ENCODE peak calls at places on chromosome 1, in seven cellular contexts. One of them, this sample, is unnamed.
A peak's percentile ranks its signal among the peaks of the same experiment; 100 is the strongest.

GRCh38 chr1:37794372-37795339 is 1.0 kb downstream of the MANEAL start:
- DNase-seq in HFF-Myc: no peak
- DNase-seq in trophoblast cell: no peak
- DNase-seq in bronchial epithelial cell: no peak
- DNase-seq in T-cell: no peak
- DNase-seq in A549: no peak
- DNase-seq in adipocyte: peak; percentile 12
- DNase-seq in this sample: peak; percentile 34

GRCh38 chr1:185227161-185227560 is 70.2 kb downstream of the SWT1 start:
- DNase-seq in HFF-Myc: no peak
- DNase-seq in trophoblast cell: no peak
- DNase-seq in bronchial epithelial cell: no peak
- DNase-seq in T-cell: no peak
- DNase-seq in A549: no peak
- DNase-seq in adipocyte: no peak
- DNase-seq in this sample: no peak

GRCh38 chr1:31144442-31144841 is 78.9 kb upstream of the PUM1 start:
- DNase-seq in HFF-Myc: no peak
- DNase-seq in trophoblast cell: no peak
- DNase-seq in bronchial epithelial cell: no peak
- DNase-seq in T-cell: no peak
- DNase-seq in A549: no peak
- DNase-seq in adipocyte: no peak
- DNase-seq in this sample: no peak

GRCh38 chr1:96234299-96234698 is 487.3 kb upstream of the PTBP2 start:
- DNase-seq in HFF-Myc: no peak
- DNase-seq in trophoblast cell: no peak
- DNase-seq in bronchial epithelial cell: peak; percentile 74
- DNase-seq in T-cell: no peak
- DNase-seq in A549: peak; percentile 23
- DNase-seq in adipocyte: no peak
- DNase-seq in this sample: peak; percentile 9

GRCh38 chr1:63920154-63921117 is 146.6 kb downstream of the ROR1 start:
- DNase-seq in HFF-Myc: peak; percentile 72
- DNase-seq in trophoblast cell: peak; percentile 96
- DNase-seq in bronchial epithelial cell: peak; percentile 78
- DNase-seq in T-cell: no peak
- DNase-seq in A549: peak; percentile 80
- DNase-seq in adipocyte: peak; percentile 61
- DNase-seq in this sample: peak; percentile 29

GRCh38 chr1:156492013-156492590 is 8.5 kb downstream of the MEF2D start:
- DNase-seq in HFF-Myc: no peak
- DNase-seq in trophoblast cell: no peak
- DNase-seq in bronchial epithelial cell: no peak
- DNase-seq in T-cell: no peak
- DNase-seq in A549: no peak
- DNase-seq in adipocyte: no peak
- DNase-seq in this sample: no peak

GRCh38 chr1:11788549-11789053 is 17.2 kb downstream of the MTHFR start:
- DNase-seq in HFF-Myc: no peak
- DNase-seq in trophoblast cell: no peak
- DNase-seq in bronchial epithelial cell: no peak
- DNase-seq in T-cell: no peak
- DNase-seq in A549: no peak
- DNase-seq in adipocyte: no peak
- DNase-seq in this sample: no peak

GRCh38 chr1:52887483-52887882 is 34.1 kb downstream of the ECHDC2 start:
- DNase-seq in HFF-Myc: no peak
- DNase-seq in trophoblast cell: no peak
- DNase-seq in bronchial epithelial cell: no peak
- DNase-seq in T-cell: no peak
- DNase-seq in A549: no peak
- DNase-seq in adipocyte: no peak
- DNase-seq in this sample: no peak

GRCh38 chr1:40252601-40253000 is 4.9 kb downstream of the TMCO2 start:
- DNase-seq in HFF-Myc: no peak
- DNase-seq in trophoblast cell: no peak
- DNase-seq in bronchial epithelial cell: no peak
- DNase-seq in T-cell: no peak
- DNase-seq in A549: no peak
- DNase-seq in adipocyte: no peak
- DNase-seq in this sample: no peak

GRCh38 chr1:18283601-18284385 is 176.2 kb downstream of the IGSF21 start:
- DNase-seq in HFF-Myc: no peak
- DNase-seq in trophoblast cell: peak; percentile 20
- DNase-seq in bronchial epithelial cell: no peak
- DNase-seq in T-cell: no peak
- DNase-seq in A549: no peak
- DNase-seq in adipocyte: no peak
- DNase-seq in this sample: no peak

GRCh38 chr1:239386453-239387303 is at the start of gene CHRM3:
- DNase-seq in HFF-Myc: no peak
- DNase-seq in trophoblast cell: peak; percentile 9
- DNase-seq in bronchial epithelial cell: peak; percentile 57
- DNase-seq in T-cell: no peak
- DNase-seq in A549: peak; percentile 57
- DNase-seq in adipocyte: peak; percentile 37
- DNase-seq in this sample: peak; percentile 77

GRCh38 chr1:225651376-225651871 is 1.5 kb downstream of the ENAH start:
- DNase-seq in HFF-Myc: no peak
- DNase-seq in trophoblast cell: no peak
- DNase-seq in bronchial epithelial cell: peak; percentile 47
- DNase-seq in T-cell: no peak
- DNase-seq in A549: peak; percentile 62
- DNase-seq in adipocyte: peak; percentile 70
- DNase-seq in this sample: peak; percentile 28

GRCh38 chr1:228943436-228943835 is 208.2 kb downstream of the RHOU start:
- DNase-seq in HFF-Myc: no peak
- DNase-seq in trophoblast cell: no peak
- DNase-seq in bronchial epithelial cell: no peak
- DNase-seq in T-cell: no peak
- DNase-seq in A549: no peak
- DNase-seq in adipocyte: no peak
- DNase-seq in this sample: no peak

GRCh38 chr1:44707959-44708831 is 22.8 kb downstream of the RNU5D-1 start:
- DNase-seq in HFF-Myc: peak; percentile 24
- DNase-seq in trophoblast cell: peak; percentile 70
- DNase-seq in bronchial epithelial cell: peak; percentile 76
- DNase-seq in T-cell: peak; percentile 39
- DNase-seq in A549: peak; percentile 63
- DNase-seq in adipocyte: peak; percentile 82
- DNase-seq in this sample: no peak

GRCh38 chr1:33407750-33408436 is 23.0 kb downstream of the PHC2 start:
- DNase-seq in HFF-Myc: no peak
- DNase-seq in trophoblast cell: no peak
- DNase-seq in bronchial epithelial cell: no peak
- DNase-seq in T-cell: no peak
- DNase-seq in A549: no peak
- DNase-seq in adipocyte: no peak
- DNase-seq in this sample: no peak

GRCh38 chr1:42170779-42171621 is 6.5 kb upstream of the GUCA2A start:
- DNase-seq in HFF-Myc: no peak
- DNase-seq in trophoblast cell: peak; percentile 30
- DNase-seq in bronchial epithelial cell: no peak
- DNase-seq in T-cell: no peak
- DNase-seq in A549: no peak
- DNase-seq in adipocyte: no peak
- DNase-seq in this sample: no peak

GRCh38 chr1:66220477-66220876 is 313.5 kb upstream of the SGIP1 start:
- DNase-seq in HFF-Myc: no peak
- DNase-seq in trophoblast cell: no peak
- DNase-seq in bronchial epithelial cell: no peak
- DNase-seq in T-cell: no peak
- DNase-seq in A549: no peak
- DNase-seq in adipocyte: no peak
- DNase-seq in this sample: no peak

GRCh38 chr1:58858344-58858673 is 74.5 kb upstream of the JUN start:
- DNase-seq in HFF-Myc: no peak
- DNase-seq in trophoblast cell: peak; percentile 52
- DNase-seq in bronchial epithelial cell: no peak
- DNase-seq in T-cell: peak; percentile 54
- DNase-seq in A549: no peak
- DNase-seq in adipocyte: peak; percentile 12
- DNase-seq in this sample: no peak

GRCh38 chr1:68384872-68385390 is 64.8 kb downstream of the RPE65 start:
- DNase-seq in HFF-Myc: peak; percentile 51
- DNase-seq in trophoblast cell: no peak
- DNase-seq in bronchial epithelial cell: peak; percentile 87
- DNase-seq in T-cell: no peak
- DNase-seq in A549: no peak
- DNase-seq in adipocyte: peak; percentile 38
- DNase-seq in this sample: no peak

GRCh38 chr1:15958788-15959187 is 17.1 kb downstream of the ZBTB17 start:
- DNase-seq in HFF-Myc: no peak
- DNase-seq in trophoblast cell: no peak
- DNase-seq in bronchial epithelial cell: no peak
- DNase-seq in T-cell: no peak
- DNase-seq in A549: no peak
- DNase-seq in adipocyte: no peak
- DNase-seq in this sample: no peak

GRCh38 chr1:38559180-38559874 is 300.2 kb downstream of the RRAGC start:
- DNase-seq in HFF-Myc: no peak
- DNase-seq in trophoblast cell: no peak
- DNase-seq in bronchial epithelial cell: peak; percentile 44
- DNase-seq in T-cell: peak; percentile 92
- DNase-seq in A549: no peak
- DNase-seq in adipocyte: no peak
- DNase-seq in this sample: no peak

GRCh38 chr1:110489973-110490542 is 28.9 kb downstream of the KCNA10 start:
- DNase-seq in HFF-Myc: no peak
- DNase-seq in trophoblast cell: no peak
- DNase-seq in bronchial epithelial cell: no peak
- DNase-seq in T-cell: no peak
- DNase-seq in A549: no peak
- DNase-seq in adipocyte: no peak
- DNase-seq in this sample: no peak

GRCh38 chr1:212503714-212504113 is 71.0 kb downstream of the NENF start:
- DNase-seq in HFF-Myc: no peak
- DNase-seq in trophoblast cell: no peak
- DNase-seq in bronchial epithelial cell: no peak
- DNase-seq in T-cell: no peak
- DNase-seq in A549: no peak
- DNase-seq in adipocyte: no peak
- DNase-seq in this sample: no peak

GRCh38 chr1:53732912-53733317 is 6.0 kb downstream of the GLIS1 start:
- DNase-seq in HFF-Myc: peak; percentile 48
- DNase-seq in trophoblast cell: no peak
- DNase-seq in bronchial epithelial cell: no peak
- DNase-seq in T-cell: no peak
- DNase-seq in A549: no peak
- DNase-seq in adipocyte: peak; percentile 92
- DNase-seq in this sample: no peak

GRCh38 chr1:200107004-200107470 is 79.5 kb downstream of the NR5A2 start:
- DNase-seq in HFF-Myc: no peak
- DNase-seq in trophoblast cell: no peak
- DNase-seq in bronchial epithelial cell: no peak
- DNase-seq in T-cell: no peak
- DNase-seq in A549: peak; percentile 10
- DNase-seq in adipocyte: peak; percentile 31
- DNase-seq in this sample: no peak

GRCh38 chr1:183315987-183316758 is 102.0 kb downstream of the NMNAT2 start:
- DNase-seq in HFF-Myc: no peak
- DNase-seq in trophoblast cell: no peak
- DNase-seq in bronchial epithelial cell: no peak
- DNase-seq in T-cell: no peak
- DNase-seq in A549: no peak
- DNase-seq in adipocyte: no peak
- DNase-seq in this sample: no peak

GRCh38 chr1:230011333-230012092 is 55.5 kb upstream of the GALNT2 start:
- DNase-seq in HFF-Myc: no peak
- DNase-seq in trophoblast cell: no peak
- DNase-seq in bronchial epithelial cell: no peak
- DNase-seq in T-cell: no peak
- DNase-seq in A549: no peak
- DNase-seq in adipocyte: no peak
- DNase-seq in this sample: no peak